ENCODE peak calls at places on chromosomes 1 and 21, in six cellular contexts. One of them, this sample, is unnamed.

GRCh38 chr1:229229137-229229720 is 41.7 kb upstream of the RAB4A start:
- DNase-seq in fibroblast of the aortic adventitia: no peak
- DNase-seq in fibroblast of lung: no peak
- DNase-seq in A673: no peak
- DNase-seq in foreskin fibroblast: no peak
- DNase-seq in astrocyte of the spinal cord: no peak
- DNase-seq in this sample: no peak

GRCh38 chr1:107682467-107682866 is 282.5 kb downstream of the VAV3 start:
- DNase-seq in fibroblast of the aortic adventitia: no peak
- DNase-seq in fibroblast of lung: no peak
- DNase-seq in A673: no peak
- DNase-seq in foreskin fibroblast: no peak
- DNase-seq in astrocyte of the spinal cord: no peak
- DNase-seq in this sample: peak; percentile 59

GRCh38 chr1:61170328-61171238 is 88.2 kb downstream of the NFIA start:
- DNase-seq in fibroblast of the aortic adventitia: peak; percentile 70
- DNase-seq in fibroblast of lung: peak; percentile 31
- DNase-seq in A673: no peak
- DNase-seq in foreskin fibroblast: peak; percentile 61
- DNase-seq in astrocyte of the spinal cord: no peak
- DNase-seq in this sample: no peak

GRCh38 chr1:103514920-103515503 is 10.5 kb upstream of the RNPC3 start:
- DNase-seq in fibroblast of the aortic adventitia: peak; percentile 84
- DNase-seq in fibroblast of lung: peak; percentile 76
- DNase-seq in A673: peak; percentile 78
- DNase-seq in foreskin fibroblast: peak; percentile 20
- DNase-seq in astrocyte of the spinal cord: peak; percentile 71
- DNase-seq in this sample: no peak

GRCh38 chr21:43817157-43818086 is 28.0 kb downstream of the RRP1 start:
- DNase-seq in fibroblast of the aortic adventitia: no peak
- DNase-seq in fibroblast of lung: no peak
- DNase-seq in A673: no peak
- DNase-seq in foreskin fibroblast: no peak
- DNase-seq in astrocyte of the spinal cord: no peak
- DNase-seq in this sample: no peak

GRCh38 chr1:160438935-160439334 is 38.6 kb downstream of the VANGL2 start:
- DNase-seq in fibroblast of the aortic adventitia: no peak
- DNase-seq in fibroblast of lung: no peak
- DNase-seq in A673: no peak
- DNase-seq in foreskin fibroblast: no peak
- DNase-seq in astrocyte of the spinal cord: no peak
- DNase-seq in this sample: no peak

GRCh38 chr1:172720325-172720724 is 61.4 kb downstream of the FASLG start:
- DNase-seq in fibroblast of the aortic adventitia: no peak
- DNase-seq in fibroblast of lung: no peak
- DNase-seq in A673: no peak
- DNase-seq in foreskin fibroblast: no peak
- DNase-seq in astrocyte of the spinal cord: no peak
- DNase-seq in this sample: no peak

GRCh38 chr1:228496494-228496893 is 9.3 kb downstream of the RNF187 start:
- DNase-seq in fibroblast of the aortic adventitia: no peak
- DNase-seq in fibroblast of lung: no peak
- DNase-seq in A673: no peak
- DNase-seq in foreskin fibroblast: no peak
- DNase-seq in astrocyte of the spinal cord: no peak
- DNase-seq in this sample: no peak

GRCh38 chr1:222886194-222887126 is 71.6 kb downstream of the DISP1 start:
- DNase-seq in fibroblast of the aortic adventitia: no peak
- DNase-seq in fibroblast of lung: peak; percentile 31
- DNase-seq in A673: peak; percentile 19
- DNase-seq in foreskin fibroblast: no peak
- DNase-seq in astrocyte of the spinal cord: no peak
- DNase-seq in this sample: no peak

GRCh38 chr1:235954306-235955283 is 87.9 kb upstream of the LYST start:
- DNase-seq in fibroblast of the aortic adventitia: no peak
- DNase-seq in fibroblast of lung: no peak
- DNase-seq in A673: no peak
- DNase-seq in foreskin fibroblast: no peak
- DNase-seq in astrocyte of the spinal cord: no peak
- DNase-seq in this sample: no peak

GRCh38 chr1:77889671-77890070 is 1.2 kb downstream of the NEXN start:
- DNase-seq in fibroblast of the aortic adventitia: peak; percentile 78
- DNase-seq in fibroblast of lung: peak; percentile 83
- DNase-seq in A673: no peak
- DNase-seq in foreskin fibroblast: peak; percentile 71
- DNase-seq in astrocyte of the spinal cord: peak; percentile 80
- DNase-seq in this sample: no peak

GRCh38 chr1:164928223-164928814 is 369.3 kb downstream of the PBX1 start:
- DNase-seq in fibroblast of the aortic adventitia: no peak
- DNase-seq in fibroblast of lung: no peak
- DNase-seq in A673: no peak
- DNase-seq in foreskin fibroblast: no peak
- DNase-seq in astrocyte of the spinal cord: no peak
- DNase-seq in this sample: no peak

DNA sequence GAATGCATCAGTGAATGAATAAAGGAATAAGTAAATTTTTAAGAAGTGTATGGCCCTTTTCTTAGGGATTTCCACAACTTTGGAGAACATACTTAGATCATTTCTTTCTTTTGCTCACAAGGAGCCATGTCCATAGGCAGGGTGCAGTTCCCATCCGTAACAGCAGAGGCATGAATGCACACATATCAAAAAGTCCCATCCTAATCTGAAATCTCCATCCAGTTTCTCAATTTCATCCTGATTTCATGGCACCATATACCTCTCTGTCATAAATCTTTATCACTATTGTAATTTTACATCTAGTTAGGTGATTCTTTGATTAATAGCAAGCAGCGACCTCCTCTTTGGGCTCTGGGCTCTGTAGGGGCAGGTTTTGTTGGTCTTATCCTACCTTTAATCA is 359.2 kb downstream of the RRAGC start:
- DNase-seq in fibroblast of the aortic adventitia: peak; percentile 1
- DNase-seq in fibroblast of lung: no peak
- DNase-seq in A673: peak; percentile 51
- DNase-seq in foreskin fibroblast: no peak
- DNase-seq in astrocyte of the spinal cord: no peak
- DNase-seq in this sample: no peak
- TF ChIP-seq CTCF in fibroblast of the aortic adventitia: peak; percentile 45
- TF ChIP-seq CTCF in fibroblast of lung: no peak
- TF ChIP-seq CTCF in A673: peak; percentile 67
- TF ChIP-seq CTCF in foreskin fibroblast: peak; percentile 5
- TF ChIP-seq CTCF in astrocyte of the spinal cord: peak; percentile 38
- TF ChIP-seq CTCF in this sample: peak; percentile 41

GRCh38 chr21:35048706-35049617 is at the start of gene RUNX1:
- DNase-seq in fibroblast of the aortic adventitia: peak; percentile 53
- DNase-seq in fibroblast of lung: peak; percentile 79
- DNase-seq in A673: no peak
- DNase-seq in foreskin fibroblast: peak; percentile 43
- DNase-seq in astrocyte of the spinal cord: peak; percentile 96
- DNase-seq in this sample: no peak
- H3K4me3 ChIP-seq in fibroblast of the aortic adventitia: peak within 1 kb of the TSS; percentile 56
- H3K4me3 ChIP-seq in fibroblast of lung: peak within 1 kb of the TSS; percentile 46
- H3K4me3 ChIP-seq in A673: no peak within 1 kb of the TSS
- H3K4me3 ChIP-seq in foreskin fibroblast: peak within 1 kb of the TSS; percentile 49
- H3K4me3 ChIP-seq in astrocyte of the spinal cord: peak within 1 kb of the TSS; percentile 64
- H3K4me3 ChIP-seq in this sample: no peak within 1 kb of the TSS

GRCh38 chr1:30353637-30354036 is 369.7 kb downstream of the MATN1 start:
- DNase-seq in fibroblast of the aortic adventitia: no peak
- DNase-seq in fibroblast of lung: peak; percentile 1
- DNase-seq in A673: peak; percentile 43
- DNase-seq in foreskin fibroblast: no peak
- DNase-seq in astrocyte of the spinal cord: no peak
- DNase-seq in this sample: no peak
- TF ChIP-seq CTCF in fibroblast of the aortic adventitia: peak; percentile 43
- TF ChIP-seq CTCF in fibroblast of lung: peak; percentile 41
- TF ChIP-seq CTCF in A673: peak; percentile 54
- TF ChIP-seq CTCF in foreskin fibroblast: peak; percentile 54
- TF ChIP-seq CTCF in astrocyte of the spinal cord: no peak
- TF ChIP-seq CTCF in this sample: peak; percentile 27

GRCh38 chr1:3068400-3069361 is at the start of gene PRDM16:
- DNase-seq in fibroblast of the aortic adventitia: peak; percentile 68
- DNase-seq in fibroblast of lung: peak; percentile 41
- DNase-seq in A673: peak; percentile 57
- DNase-seq in foreskin fibroblast: peak; percentile 12
- DNase-seq in astrocyte of the spinal cord: peak; percentile 59
- DNase-seq in this sample: no peak
- H3K4me3 ChIP-seq in fibroblast of the aortic adventitia: peak within 1 kb of the TSS; percentile 70
- H3K4me3 ChIP-seq in fibroblast of lung: peak within 1 kb of the TSS; percentile 64
- H3K4me3 ChIP-seq in A673: peak within 1 kb of the TSS; percentile 45
- H3K4me3 ChIP-seq in foreskin fibroblast: peak within 1 kb of the TSS; percentile 47
- H3K4me3 ChIP-seq in astrocyte of the spinal cord: peak within 1 kb of the TSS; percentile 46
- H3K4me3 ChIP-seq in this sample: peak within 1 kb of the TSS; percentile 42

DNA sequence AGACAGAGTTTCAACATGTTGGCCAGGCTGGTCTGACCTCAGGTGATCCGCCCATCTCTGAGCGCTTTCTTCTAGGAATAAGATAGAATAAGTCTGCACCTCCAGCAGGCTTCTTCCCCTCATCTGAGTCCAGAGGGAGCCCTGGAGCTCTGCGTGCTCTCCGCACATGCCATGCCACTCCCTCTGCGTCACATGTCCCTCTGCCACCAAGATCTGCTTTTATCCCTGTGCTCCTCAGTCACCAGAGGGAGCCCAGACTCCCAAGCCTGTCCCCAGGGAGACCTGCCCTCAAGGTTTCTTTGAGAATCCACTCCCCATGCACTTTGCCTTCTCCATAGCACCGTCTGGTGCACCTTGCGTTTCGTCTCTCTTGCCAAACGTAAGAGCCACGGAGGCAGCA is 213.0 kb downstream of the CAMTA1 start:
- DNase-seq in fibroblast of the aortic adventitia: no peak
- DNase-seq in fibroblast of lung: no peak
- DNase-seq in A673: peak; percentile 37
- DNase-seq in foreskin fibroblast: no peak
- DNase-seq in astrocyte of the spinal cord: no peak
- DNase-seq in this sample: peak; percentile 63
- TF ChIP-seq CTCF in fibroblast of the aortic adventitia: no peak
- TF ChIP-seq CTCF in fibroblast of lung: no peak
- TF ChIP-seq CTCF in A673: peak; percentile 11
- TF ChIP-seq CTCF in foreskin fibroblast: no peak
- TF ChIP-seq CTCF in astrocyte of the spinal cord: no peak
- TF ChIP-seq CTCF in this sample: peak; percentile 77

GRCh38 chr1:207029991-207030521 is 2.5 kb downstream of the C1orf116 start:
- DNase-seq in fibroblast of the aortic adventitia: no peak
- DNase-seq in fibroblast of lung: no peak
- DNase-seq in A673: no peak
- DNase-seq in foreskin fibroblast: no peak
- DNase-seq in astrocyte of the spinal cord: no peak
- DNase-seq in this sample: no peak
- H3K4me3 ChIP-seq in fibroblast of the aortic adventitia: no peak overlapping the region
- H3K4me3 ChIP-seq in fibroblast of lung: no peak overlapping the region
- H3K4me3 ChIP-seq in A673: no peak overlapping the region
- H3K4me3 ChIP-seq in foreskin fibroblast: no peak overlapping the region
- H3K4me3 ChIP-seq in astrocyte of the spinal cord: no peak overlapping the region
- H3K4me3 ChIP-seq in this sample: peak overlapping the region; percentile 63

GRCh38 chr1:54848134-54848948 is 38.7 kb downstream of the DHCR24 start:
- DNase-seq in fibroblast of the aortic adventitia: no peak
- DNase-seq in fibroblast of lung: no peak
- DNase-seq in A673: no peak
- DNase-seq in foreskin fibroblast: no peak
- DNase-seq in astrocyte of the spinal cord: no peak
- DNase-seq in this sample: no peak
- TF ChIP-seq CTCF in fibroblast of the aortic adventitia: no peak
- TF ChIP-seq CTCF in fibroblast of lung: no peak
- TF ChIP-seq CTCF in A673: no peak
- TF ChIP-seq CTCF in foreskin fibroblast: no peak
- TF ChIP-seq CTCF in astrocyte of the spinal cord: no peak
- TF ChIP-seq CTCF in this sample: no peak

GRCh38 chr1:41322101-41322661 is 39.1 kb upstream of the FOXO6 start:
- DNase-seq in fibroblast of the aortic adventitia: no peak
- DNase-seq in fibroblast of lung: no peak
- DNase-seq in A673: no peak
- DNase-seq in foreskin fibroblast: no peak
- DNase-seq in astrocyte of the spinal cord: no peak
- DNase-seq in this sample: no peak
- H3K4me3 ChIP-seq in fibroblast of the aortic adventitia: no peak overlapping the region
- H3K4me3 ChIP-seq in fibroblast of lung: no peak overlapping the region
- H3K4me3 ChIP-seq in A673: no peak overlapping the region
- H3K4me3 ChIP-seq in foreskin fibroblast: no peak overlapping the region
- H3K4me3 ChIP-seq in astrocyte of the spinal cord: no peak overlapping the region
- H3K4me3 ChIP-seq in this sample: no peak overlapping the region

DNA sequence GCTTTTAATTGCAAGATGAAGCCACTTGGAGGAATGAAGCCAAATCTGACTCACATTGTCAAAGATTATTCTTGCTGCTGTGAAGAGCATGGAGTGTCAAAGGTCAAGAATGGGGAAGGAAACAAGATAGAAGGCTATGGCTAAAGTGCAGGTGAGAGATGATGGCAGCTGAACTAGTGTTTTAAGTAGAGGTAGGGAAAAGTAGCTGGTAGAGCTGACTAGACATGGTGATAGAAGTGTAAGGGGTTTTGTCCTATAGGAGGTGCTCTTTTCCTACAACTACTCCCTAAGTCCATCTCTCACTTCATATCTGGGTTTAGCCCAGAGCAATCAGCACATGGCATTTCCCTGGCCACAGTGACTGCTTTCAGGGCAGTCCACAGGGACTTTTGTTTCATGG is 11.8 kb downstream of the UBE2T start:
- DNase-seq in fibroblast of the aortic adventitia: no peak
- DNase-seq in fibroblast of lung: no peak
- DNase-seq in A673: no peak
- DNase-seq in foreskin fibroblast: no peak
- DNase-seq in astrocyte of the spinal cord: no peak
- DNase-seq in this sample: no peak
- TF ChIP-seq CTCF in fibroblast of the aortic adventitia: no peak
- TF ChIP-seq CTCF in fibroblast of lung: no peak
- TF ChIP-seq CTCF in A673: peak; percentile 12
- TF ChIP-seq CTCF in foreskin fibroblast: no peak
- TF ChIP-seq CTCF in astrocyte of the spinal cord: no peak
- TF ChIP-seq CTCF in this sample: no peak